ENCODE peak calls at places on chromosome 16, in eight cellular contexts. S, R, E, H, K, L, Y and W are unnamed samples. For H3K36me3 and H3K4me1, the result is how much of the 10 kb centered on the place peaks cover.

GRCh38 chr16:4314532-4315184 is 1.2 kb upstream of the GLIS2 start:
- DNase-seq in S (peak), K (no peak), E (no peak), L (no peak), Y (peak), R (peak), H (peak), W (no peak)

GRCh38 chr16:67390816-67391423 is 2.4 kb downstream of the TPPP3 start:
- DNase-seq in K (no peak), Y (no peak), H (no peak), L (no peak), E (no peak), S (no peak), R (no peak), W (no peak)

GRCh38 chr16:50599494-50599893 is 51.3 kb downstream of the NKD1 start:
- DNase-seq in K (no peak), Y (no peak), L (no peak), S (no peak), R (no peak), E (no peak), H (no peak), W (no peak)

GRCh38 chr16:55655709-55656694 is at the start of gene SLC6A2:
- DNase-seq in E (no peak), Y (no peak), R (no peak), K (no peak), H (no peak), S (peak), L (no peak), W (no peak)

GRCh38 chr16:79598341-79599181 is 2.0 kb downstream of the MAF start:
- DNase-seq in S (peak), L (peak), Y (no peak), H (no peak), R (peak), K (peak), E (no peak), W (peak)

GRCh38 chr16:16175296-16175695 is 48.0 kb downstream of the ABCC6 start:
- DNase-seq in S (no peak), E (no peak), H (no peak), K (no peak), L (no peak), R (no peak), Y (no peak), W (no peak)

GRCh38 chr16:27305342-27305741 is 8.4 kb upstream of the IL4R start:
- DNase-seq in E (no peak), K (no peak), R (no peak), S (no peak), H (no peak), L (no peak), Y (no peak), W (no peak)

GRCh38 chr16:11308493-11309283 is 27.6 kb upstream of the PRM1 start:
- DNase-seq in E (peak), Y (no peak), R (no peak), K (no peak), H (no peak), L (no peak), S (no peak), W (no peak)

GRCh38 chr16:50812876-50813466 is 71.1 kb downstream of the CYLD start:
- DNase-seq in K (no peak), H (no peak), Y (no peak), S (no peak), L (peak), E (no peak), R (no peak), W (no peak)

GRCh38 chr16:2531696-2532493 is 687 bp upstream of the CEMP1 start:
- DNase-seq in H (peak), K (peak), R (peak), S (peak), L (peak), E (peak), Y (peak), W (peak)

GRCh38 chr16:58507963-58508670 is 7.2 kb upstream of the SETD6 start:
- DNase-seq in E (no peak), K (no peak), L (no peak), S (peak), H (no peak), Y (no peak), R (no peak), W (no peak)

GRCh38 chr16:68665501-68665900 is 20.4 kb downstream of the CDH3 start:
- DNase-seq in E (no peak), L (no peak), K (no peak), H (no peak), S (no peak), Y (no peak), R (no peak), W (no peak)

GRCh38 chr16:28125592-28125991 is 62.1 kb upstream of the GSG1L start:
- DNase-seq in K (no peak), H (no peak), R (no peak), L (no peak), S (no peak), Y (no peak), E (no peak), W (no peak)

GRCh38 chr16:23088018-23088417 is 61.2 kb downstream of the USP31 start:
- DNase-seq in Y (no peak), H (no peak), S (no peak), L (no peak), E (no peak), R (no peak), K (no peak), W (no peak)

GRCh38 chr16:19127205-19127604 is 13.4 kb downstream of the ITPRIPL2 start:
- DNase-seq in E (no peak), H (no peak), Y (no peak), R (no peak), K (no peak), L (no peak), S (no peak), W (no peak)

GRCh38 chr16:24540575-24541240 is 1.3 kb downstream of the RBBP6 start:
- DNase-seq in R (no peak), E (no peak), K (peak), H (peak), S (no peak), Y (peak), L (no peak), W (peak)

GRCh38 chr16:3642397-3643094 is 11.9 kb upstream of the DNASE1 start:
- DNase-seq in H (no peak), Y (no peak), K (peak), S (no peak), E (no peak), L (no peak), R (peak), W (peak)

GRCh38 chr16:12659871-12660270 is 143.8 kb downstream of the CPPED1 start:
- DNase-seq in R (no peak), E (no peak), Y (no peak), S (no peak), H (no peak), L (no peak), K (no peak), W (no peak)

GRCh38 chr16:8854298-8854948 is 14.4 kb downstream of the CARHSP1 start:
- DNase-seq in S (peak), H (no peak), Y (no peak), K (peak), E (no peak), R (no peak), L (no peak), W (no peak)

GRCh38 chr16:8853150-8853549 is 15.7 kb downstream of the CARHSP1 start:
- DNase-seq in R (no peak), E (no peak), S (no peak), L (no peak), Y (no peak), K (peak), H (no peak), W (no peak)

GRCh38 chr16:8851761-8852403 is 16.9 kb downstream of the CARHSP1 start:
- DNase-seq in L (no peak), K (peak), Y (no peak), H (no peak), E (no peak), S (peak), R (no peak), W (peak)

GRCh38 chr16:8853611-8854010 is 15.2 kb downstream of the CARHSP1 start:
- DNase-seq in Y (no peak), E (no peak), K (peak), H (no peak), L (no peak), S (peak), R (no peak), W (no peak)

GRCh38 chr16:8852534-8852933 is 16.3 kb downstream of the CARHSP1 start:
- DNase-seq in S (peak), Y (no peak), H (no peak), R (no peak), L (no peak), E (no peak), K (peak), W (no peak)
- H3K36me3 ChIP-seq in S (half or more), Y (half or more), H (under half), R (under half), L (under half), E (half or more), K (half or more), W (under half)

GRCh38 chr16:85174871-85175723 is 62.8 kb upstream of the CIBAR2 start:
- DNase-seq in Y (peak), R (no peak), S (no peak), H (no peak), K (no peak), L (no peak), E (no peak), W (no peak)

GRCh38 chr16:85172465-85173071 is 60.3 kb upstream of the CIBAR2 start:
- DNase-seq in Y (peak), K (no peak), E (peak), R (peak), L (no peak), S (peak), H (no peak), W (peak)

GRCh38 chr16:85173077-85173980 is 61.1 kb upstream of the CIBAR2 start:
- DNase-seq in H (no peak), K (no peak), S (no peak), Y (peak), L (no peak), R (no peak), E (no peak), W (peak)

GRCh38 chr16:85175724-85176233 is 63.5 kb upstream of the CIBAR2 start:
- DNase-seq in H (no peak), L (no peak), R (no peak), K (no peak), Y (no peak), E (no peak), S (peak), W (no peak)

GRCh38 chr16:85173981-85174751 is 61.9 kb upstream of the CIBAR2 start:
- DNase-seq in Y (peak), R (peak), K (no peak), L (no peak), S (no peak), H (no peak), E (peak), W (peak)
- H3K4me3 ChIP-seq in Y (no peak), R (no peak), K (no peak), L (no peak), S (no peak), H (no peak), E (no peak), W (no peak)

DNA sequence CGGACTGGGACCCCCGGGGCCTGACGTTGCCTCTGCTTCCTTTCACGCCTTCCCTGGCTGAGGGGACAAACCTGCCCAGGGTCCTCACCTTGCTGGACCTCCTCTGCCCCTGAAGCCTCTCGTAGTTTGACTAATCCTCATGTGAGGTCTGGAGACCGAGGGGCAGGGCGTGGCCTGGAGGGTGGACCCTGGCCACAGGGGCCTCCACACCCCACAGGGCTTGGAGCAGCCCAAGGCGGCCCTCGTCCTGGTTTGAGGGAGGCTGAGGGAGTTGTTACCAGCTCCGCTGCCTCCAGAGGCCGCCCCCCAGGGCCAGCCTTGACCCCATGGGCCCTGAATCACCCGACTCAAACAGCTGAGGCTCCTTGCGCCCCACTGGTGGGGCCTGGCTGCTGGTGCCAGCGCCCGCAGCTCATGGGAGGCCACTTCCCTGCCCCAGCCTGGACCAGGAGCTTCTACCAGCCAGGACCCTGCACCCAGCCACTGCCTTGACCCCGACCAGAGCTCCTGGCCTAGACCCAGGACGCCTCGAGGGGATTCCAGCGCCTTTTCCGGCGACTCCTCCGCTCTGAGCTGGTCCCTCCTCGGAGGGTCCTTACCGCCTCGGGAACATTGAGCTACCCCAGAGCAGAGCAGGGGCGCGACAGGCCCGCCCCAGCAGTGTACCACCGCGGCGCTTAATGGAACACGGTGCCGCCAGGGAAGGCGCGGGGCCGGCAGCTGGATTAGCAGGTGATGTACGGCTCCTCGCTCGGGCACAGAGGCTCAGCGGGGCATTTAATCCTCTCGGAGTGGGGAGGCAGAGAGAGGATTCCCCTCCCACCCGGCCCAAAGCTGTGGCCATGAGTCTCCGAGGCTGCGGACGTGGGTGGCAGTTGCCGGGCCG is 37.1 kb downstream of the GSE1 start:
- DNase-seq in R (no peak), E (no peak), K (no peak), L (no peak), S (peak), Y (no peak), H (no peak), W (no peak)
- H3K4me1 ChIP-seq in R (under half), E (under half), K (under half), L (under half), S (under half), Y (under half), H (under half), W (under half)

DNA sequence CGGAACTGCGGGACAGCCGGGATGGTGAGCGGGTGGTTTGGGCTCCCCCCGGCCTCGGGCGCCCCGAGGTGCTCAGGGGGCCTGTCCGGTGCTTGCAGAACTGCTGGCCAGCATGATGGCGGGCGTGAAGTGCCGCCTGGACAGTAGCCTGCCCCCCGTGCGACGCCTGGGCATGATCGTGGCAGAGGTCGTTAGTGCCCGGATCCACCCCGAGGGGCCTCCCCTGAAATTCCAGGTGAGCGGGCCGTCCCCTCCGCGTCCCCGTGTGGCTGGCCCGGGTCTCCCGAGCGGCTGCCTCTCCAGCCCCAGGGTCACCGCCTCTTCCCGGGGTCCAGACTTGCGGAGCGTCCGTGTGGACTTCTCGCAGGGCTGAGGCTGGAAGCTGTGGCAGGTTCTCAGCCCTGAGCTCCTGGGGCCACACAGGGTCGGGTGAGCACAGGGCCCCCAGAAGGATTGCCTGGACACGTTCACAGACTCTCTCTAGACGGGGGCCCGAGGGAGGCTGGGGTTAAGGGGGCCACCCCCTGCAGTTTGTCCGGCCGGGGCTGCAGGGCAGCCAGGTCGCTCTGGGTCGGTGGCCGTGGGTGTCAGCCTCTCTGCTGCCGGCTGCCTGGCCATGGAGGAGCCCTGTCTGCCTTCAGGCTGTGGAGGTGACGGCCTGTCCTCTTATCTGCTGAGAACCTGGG is 7.4 kb downstream of the TELO2 start:
- DNase-seq in E (no peak), K (no peak), L (no peak), Y (no peak), R (no peak), S (peak), H (no peak), W (no peak)
- H3K36me3 ChIP-seq in E (under half), K (half or more), L (under half), Y (half or more), R (under half), S (half or more), H (under half), W (under half)

GRCh38 chr16:89982318-89982717 is 33.8 kb downstream of the DEF8 start:
- DNase-seq in E (no peak), R (no peak), S (peak), H (no peak), Y (no peak), K (no peak), L (no peak), W (no peak)
- H3K4me3 ChIP-seq in E (no peak), R (no peak), S (no peak), H (no peak), Y (no peak), K (no peak), L (no peak), W (no peak)